ENCODE peak calls at places on chromosome 15, in five cellular contexts. One of them, this sample, is unnamed.

GRCh38 chr15:87609474-87609873 is 647.1 kb downstream of the NTRK3 start:
- DNase-seq in ascending aorta: no peak
- DNase-seq in gastrocnemius medialis: no peak
- DNase-seq in CD4-positive, alpha-beta memory T cell: no peak
- DNase-seq in psoas muscle: no peak
- DNase-seq in this sample: no peak

GRCh38 chr15:66842710-66843441 is 140.8 kb downstream of the SMAD6 start:
- DNase-seq in ascending aorta: no peak
- DNase-seq in gastrocnemius medialis: peak; percentile 42
- DNase-seq in CD4-positive, alpha-beta memory T cell: peak; percentile 6
- DNase-seq in psoas muscle: peak; percentile 83
- DNase-seq in this sample: peak; percentile 46

GRCh38 chr15:96225642-96226259 is 104.7 kb upstream of the NR2F2 start:
- DNase-seq in ascending aorta: no peak
- DNase-seq in gastrocnemius medialis: no peak
- DNase-seq in CD4-positive, alpha-beta memory T cell: no peak
- DNase-seq in psoas muscle: no peak
- DNase-seq in this sample: no peak

GRCh38 chr15:70416851-70417250 is 319.1 kb upstream of the TLE3 start:
- DNase-seq in ascending aorta: no peak
- DNase-seq in gastrocnemius medialis: no peak
- DNase-seq in CD4-positive, alpha-beta memory T cell: no peak
- DNase-seq in psoas muscle: no peak
- DNase-seq in this sample: no peak

GRCh38 chr15:69474846-69475455 is 22.3 kb downstream of the RPLP1 start:
- DNase-seq in ascending aorta: no peak
- DNase-seq in gastrocnemius medialis: no peak
- DNase-seq in CD4-positive, alpha-beta memory T cell: no peak
- DNase-seq in psoas muscle: no peak
- DNase-seq in this sample: no peak

GRCh38 chr15:70348581-70349344 is 251.0 kb upstream of the TLE3 start:
- DNase-seq in ascending aorta: peak; percentile 29
- DNase-seq in gastrocnemius medialis: no peak
- DNase-seq in CD4-positive, alpha-beta memory T cell: no peak
- DNase-seq in psoas muscle: peak; percentile 44
- DNase-seq in this sample: no peak

GRCh38 chr15:48582472-48583235 is 62.9 kb downstream of the FBN1 start:
- DNase-seq in ascending aorta: no peak
- DNase-seq in gastrocnemius medialis: no peak
- DNase-seq in CD4-positive, alpha-beta memory T cell: no peak
- DNase-seq in psoas muscle: no peak
- DNase-seq in this sample: no peak

GRCh38 chr15:26128611-26129140 is 265.5 kb upstream of the ATP10A start:
- DNase-seq in ascending aorta: no peak
- DNase-seq in gastrocnemius medialis: no peak
- DNase-seq in CD4-positive, alpha-beta memory T cell: no peak
- DNase-seq in psoas muscle: no peak
- DNase-seq in this sample: no peak

GRCh38 chr15:88656760-88657221 is 18.0 kb downstream of the ISG20 start:
- DNase-seq in ascending aorta: no peak
- DNase-seq in gastrocnemius medialis: no peak
- DNase-seq in CD4-positive, alpha-beta memory T cell: no peak
- DNase-seq in psoas muscle: no peak
- DNase-seq in this sample: no peak

DNA sequence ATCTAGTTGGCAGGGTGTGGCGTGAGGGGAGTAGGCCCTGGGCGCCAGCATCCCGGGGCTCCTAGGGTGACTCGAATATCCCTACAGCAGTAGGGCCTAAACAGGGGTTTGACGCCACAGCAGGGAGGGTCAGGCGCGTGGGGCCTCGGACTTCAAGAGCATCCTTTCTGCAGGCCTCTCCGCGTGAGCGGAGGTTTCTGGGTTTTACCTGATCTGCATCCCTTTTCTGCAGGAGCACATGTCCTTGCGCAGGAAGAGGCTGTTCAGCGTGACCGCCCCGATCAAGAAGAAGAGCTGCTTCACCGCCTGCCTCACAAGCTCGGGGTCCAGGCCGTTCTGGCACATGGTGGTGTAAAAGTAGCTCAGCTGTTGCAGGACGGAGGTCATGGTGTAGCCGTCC is 13.5 kb upstream of the GNB5 start:
- DNase-seq in ascending aorta: no peak
- DNase-seq in gastrocnemius medialis: no peak
- DNase-seq in CD4-positive, alpha-beta memory T cell: no peak
- DNase-seq in psoas muscle: no peak
- DNase-seq in this sample: no peak
- H3K4me1 ChIP-seq in ascending aorta: no peaks in the 10 kb centered on the region
- H3K4me1 ChIP-seq in gastrocnemius medialis: no peaks in the 10 kb centered on the region
- H3K4me1 ChIP-seq in CD4-positive, alpha-beta memory T cell: no peaks in the 10 kb centered on the region
- H3K4me1 ChIP-seq in psoas muscle: no peaks in the 10 kb centered on the region
- H3K4me1 ChIP-seq in this sample: no peaks in the 10 kb centered on the region

GRCh38 chr15:100716456-100717085 is 114.2 kb downstream of the ASB7 start:
- DNase-seq in ascending aorta: no peak
- DNase-seq in gastrocnemius medialis: no peak
- DNase-seq in CD4-positive, alpha-beta memory T cell: no peak
- DNase-seq in psoas muscle: no peak
- DNase-seq in this sample: no peak
- H3K4me1 ChIP-seq in ascending aorta: peaks cover 3% of the 10 kb centered on the region
- H3K4me1 ChIP-seq in gastrocnemius medialis: no peaks in the 10 kb centered on the region
- H3K4me1 ChIP-seq in CD4-positive, alpha-beta memory T cell: no peaks in the 10 kb centered on the region
- H3K4me1 ChIP-seq in psoas muscle: peaks cover 2% of the 10 kb centered on the region
- H3K4me1 ChIP-seq in this sample: peaks cover 18% of the 10 kb centered on the region

GRCh38 chr15:101189708-101190107 is 62.1 kb downstream of the CHSY1 start:
- DNase-seq in ascending aorta: no peak
- DNase-seq in gastrocnemius medialis: no peak
- DNase-seq in CD4-positive, alpha-beta memory T cell: no peak
- DNase-seq in psoas muscle: no peak
- DNase-seq in this sample: no peak
- H3K4me1 ChIP-seq in ascending aorta: no peaks in the 10 kb centered on the region
- H3K4me1 ChIP-seq in gastrocnemius medialis: peaks cover 57% of the 10 kb centered on the region
- H3K4me1 ChIP-seq in CD4-positive, alpha-beta memory T cell: peaks cover 42% of the 10 kb centered on the region
- H3K4me1 ChIP-seq in psoas muscle: peaks cover 50% of the 10 kb centered on the region
- H3K4me1 ChIP-seq in this sample: peaks cover 43% of the 10 kb centered on the region

GRCh38 chr15:74994685-74995084 is 678 bp upstream of the SCAMP5 start:
- DNase-seq in ascending aorta: no peak
- DNase-seq in gastrocnemius medialis: no peak
- DNase-seq in CD4-positive, alpha-beta memory T cell: no peak
- DNase-seq in psoas muscle: no peak
- DNase-seq in this sample: no peak

GRCh38 chr15:74995779-74996765 is 709 bp downstream of the SCAMP5 start:
- DNase-seq in ascending aorta: no peak
- DNase-seq in gastrocnemius medialis: no peak
- DNase-seq in CD4-positive, alpha-beta memory T cell: no peak
- DNase-seq in psoas muscle: peak; percentile 26
- DNase-seq in this sample: no peak

GRCh38 chr15:74995182-74995778 is at the start of gene SCAMP5:
- DNase-seq in ascending aorta: peak; percentile 68
- DNase-seq in gastrocnemius medialis: peak; percentile 68
- DNase-seq in CD4-positive, alpha-beta memory T cell: peak; percentile 90
- DNase-seq in psoas muscle: peak; percentile 87
- DNase-seq in this sample: peak; percentile 74

GRCh38 chr15:74994236-74994635 is 1.1 kb upstream of the SCAMP5 start:
- DNase-seq in ascending aorta: no peak
- DNase-seq in gastrocnemius medialis: no peak
- DNase-seq in CD4-positive, alpha-beta memory T cell: no peak
- DNase-seq in psoas muscle: no peak
- DNase-seq in this sample: no peak

DNA sequence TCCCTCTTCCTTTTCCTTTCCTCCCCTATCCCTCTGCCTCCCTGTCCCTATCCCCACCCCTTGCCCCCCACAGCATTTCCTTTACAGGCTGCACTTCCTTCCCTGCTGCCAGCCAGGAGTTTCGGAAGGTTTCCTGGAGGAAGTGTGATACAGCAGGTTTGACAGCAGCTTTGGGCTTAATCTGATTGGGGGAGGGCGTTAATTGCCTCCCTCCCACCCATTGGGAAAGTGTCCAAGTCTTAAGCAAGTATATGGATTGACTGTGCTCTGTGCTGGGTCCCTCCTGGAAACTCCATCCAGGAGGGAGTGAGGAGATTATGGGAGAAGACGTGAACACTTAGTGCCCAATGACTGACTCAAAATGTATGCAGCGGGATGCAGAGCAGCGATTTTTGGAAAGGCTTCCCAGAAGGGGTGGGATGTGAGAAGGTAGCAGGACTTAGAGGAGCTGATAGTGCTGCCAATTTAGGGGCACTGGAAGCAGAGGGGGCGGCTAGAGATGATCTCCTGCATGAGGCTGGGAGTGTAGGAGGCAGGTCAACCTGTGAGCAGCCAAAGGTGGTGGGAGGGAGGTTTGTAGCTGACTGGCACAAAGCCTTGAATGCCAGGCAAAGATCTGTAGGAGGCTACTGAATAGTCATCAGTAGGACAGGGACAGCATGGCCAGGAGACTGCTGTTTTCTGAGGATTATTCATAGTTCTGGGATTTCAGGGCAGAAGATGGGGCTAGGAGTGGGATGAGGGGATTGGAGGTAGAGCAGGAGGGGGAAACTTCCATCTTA is 2.0 kb downstream of the SCAMP5 start:
- DNase-seq in ascending aorta: no peak
- DNase-seq in gastrocnemius medialis: no peak
- DNase-seq in CD4-positive, alpha-beta memory T cell: no peak
- DNase-seq in psoas muscle: no peak
- DNase-seq in this sample: no peak
- H3K4me1 ChIP-seq in ascending aorta: peaks cover 5% of the 10 kb centered on the region
- H3K4me1 ChIP-seq in gastrocnemius medialis: peaks cover 10% of the 10 kb centered on the region
- H3K4me1 ChIP-seq in CD4-positive, alpha-beta memory T cell: peaks cover 17% of the 10 kb centered on the region
- H3K4me1 ChIP-seq in psoas muscle: peaks cover 5% of the 10 kb centered on the region
- H3K4me1 ChIP-seq in this sample: peaks cover 5% of the 10 kb centered on the region

GRCh38 chr15:39430389-39430788 is 150.5 kb upstream of the THBS1 start:
- DNase-seq in ascending aorta: no peak
- DNase-seq in gastrocnemius medialis: no peak
- DNase-seq in CD4-positive, alpha-beta memory T cell: no peak
- DNase-seq in psoas muscle: no peak
- DNase-seq in this sample: no peak
- H3K4me1 ChIP-seq in ascending aorta: no peaks in the 10 kb centered on the region
- H3K4me1 ChIP-seq in gastrocnemius medialis: no peaks in the 10 kb centered on the region
- H3K4me1 ChIP-seq in CD4-positive, alpha-beta memory T cell: peaks cover 18% of the 10 kb centered on the region
- H3K4me1 ChIP-seq in psoas muscle: peaks cover 3% of the 10 kb centered on the region
- H3K4me1 ChIP-seq in this sample: peaks cover 18% of the 10 kb centered on the region

GRCh38 chr15:74830868-74831267 is 4.4 kb downstream of the CPLX3 start:
- DNase-seq in ascending aorta: no peak
- DNase-seq in gastrocnemius medialis: no peak
- DNase-seq in CD4-positive, alpha-beta memory T cell: no peak
- DNase-seq in psoas muscle: no peak
- DNase-seq in this sample: no peak

GRCh38 chr15:74833376-74834107 is 7.1 kb downstream of the CPLX3 start:
- DNase-seq in ascending aorta: no peak
- DNase-seq in gastrocnemius medialis: no peak
- DNase-seq in CD4-positive, alpha-beta memory T cell: no peak
- DNase-seq in psoas muscle: no peak
- DNase-seq in this sample: no peak

GRCh38 chr15:74831813-74832495 is 5.5 kb downstream of the CPLX3 start:
- DNase-seq in ascending aorta: no peak
- DNase-seq in gastrocnemius medialis: peak; percentile 11
- DNase-seq in CD4-positive, alpha-beta memory T cell: no peak
- DNase-seq in psoas muscle: no peak
- DNase-seq in this sample: no peak

GRCh38 chr15:74835312-74835823 is 7.6 kb downstream of the ULK3 start:
- DNase-seq in ascending aorta: no peak
- DNase-seq in gastrocnemius medialis: no peak
- DNase-seq in CD4-positive, alpha-beta memory T cell: peak; percentile 38
- DNase-seq in psoas muscle: peak; percentile 59
- DNase-seq in this sample: no peak

GRCh38 chr15:74832826-74833225 is 6.4 kb downstream of the CPLX3 start:
- DNase-seq in ascending aorta: no peak
- DNase-seq in gastrocnemius medialis: no peak
- DNase-seq in CD4-positive, alpha-beta memory T cell: no peak
- DNase-seq in psoas muscle: no peak
- DNase-seq in this sample: no peak
- H3K4me1 ChIP-seq in ascending aorta: no peaks in the 10 kb centered on the region
- H3K4me1 ChIP-seq in gastrocnemius medialis: peaks cover 19% of the 10 kb centered on the region
- H3K4me1 ChIP-seq in CD4-positive, alpha-beta memory T cell: no peaks in the 10 kb centered on the region
- H3K4me1 ChIP-seq in psoas muscle: peaks cover 17% of the 10 kb centered on the region
- H3K4me1 ChIP-seq in this sample: no peaks in the 10 kb centered on the region

DNA sequence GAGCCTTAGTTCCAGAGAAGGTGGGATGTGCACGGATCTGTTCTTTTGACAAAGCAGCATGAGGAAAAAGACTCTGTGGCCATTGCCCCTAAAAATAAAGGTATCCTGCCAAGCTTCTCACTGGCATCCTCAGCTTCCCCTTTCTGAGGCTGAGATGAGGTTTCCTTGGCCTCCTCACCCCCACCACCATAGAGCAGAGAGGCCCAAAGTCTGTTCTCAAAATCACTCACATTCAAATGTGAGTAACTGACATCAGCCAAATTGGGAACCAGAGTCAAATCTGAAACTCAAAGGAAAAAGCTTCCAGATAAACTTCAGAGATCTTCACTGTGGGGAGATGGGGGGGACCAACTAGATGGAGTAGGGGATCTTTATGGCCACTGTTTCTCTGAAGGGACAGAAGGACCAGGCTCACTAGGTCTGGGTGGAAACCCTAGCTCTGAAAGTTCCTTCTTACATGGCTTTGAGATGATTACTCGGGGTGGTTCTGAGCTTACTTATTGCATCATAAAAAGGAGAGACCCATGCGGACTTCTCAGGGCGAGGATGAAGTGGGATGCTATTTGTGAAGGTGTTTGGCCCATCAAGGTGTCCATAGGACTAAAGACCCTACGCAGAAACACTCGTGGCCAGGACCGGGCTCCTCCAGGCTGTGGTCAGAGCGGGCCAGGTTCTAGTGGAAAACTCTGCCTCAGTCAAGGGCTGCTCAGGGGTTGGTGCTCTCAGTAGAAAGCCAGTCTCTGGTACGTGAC is 61.5 kb upstream of the MEF2A start:
- DNase-seq in ascending aorta: no peak
- DNase-seq in gastrocnemius medialis: no peak
- DNase-seq in CD4-positive, alpha-beta memory T cell: no peak
- DNase-seq in psoas muscle: no peak
- DNase-seq in this sample: no peak
- H3K4me1 ChIP-seq in ascending aorta: no peaks in the 10 kb centered on the region
- H3K4me1 ChIP-seq in gastrocnemius medialis: peaks cover 32% of the 10 kb centered on the region
- H3K4me1 ChIP-seq in CD4-positive, alpha-beta memory T cell: no peaks in the 10 kb centered on the region
- H3K4me1 ChIP-seq in psoas muscle: peaks cover 40% of the 10 kb centered on the region
- H3K4me1 ChIP-seq in this sample: peaks cover 18% of the 10 kb centered on the region

DNA sequence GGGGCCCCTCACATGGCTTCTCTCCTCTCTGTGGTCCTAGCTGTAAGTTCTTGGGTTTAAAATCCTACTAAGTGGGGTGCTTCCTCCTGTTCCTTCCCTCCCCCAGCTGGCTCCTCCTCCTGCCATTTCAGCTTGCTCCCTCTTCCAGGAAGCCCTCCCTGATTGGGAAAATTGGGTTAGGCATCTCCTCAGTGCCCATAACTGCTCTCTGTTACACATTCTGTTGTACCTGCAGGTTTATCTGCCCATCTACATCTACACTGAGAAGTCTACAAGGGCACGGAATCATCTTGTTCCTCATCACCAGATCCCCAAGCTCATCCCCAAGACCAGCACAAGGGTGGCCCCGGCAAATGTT is 4.0 kb downstream of the SEMA7A start:
- DNase-seq in ascending aorta: no peak
- DNase-seq in gastrocnemius medialis: no peak
- DNase-seq in CD4-positive, alpha-beta memory T cell: no peak
- DNase-seq in psoas muscle: no peak
- DNase-seq in this sample: no peak
- H3K4me1 ChIP-seq in ascending aorta: peaks cover 6% of the 10 kb centered on the region
- H3K4me1 ChIP-seq in gastrocnemius medialis: peaks cover 9% of the 10 kb centered on the region
- H3K4me1 ChIP-seq in CD4-positive, alpha-beta memory T cell: peaks cover 15% of the 10 kb centered on the region
- H3K4me1 ChIP-seq in psoas muscle: peaks cover 4% of the 10 kb centered on the region
- H3K4me1 ChIP-seq in this sample: peaks cover 4% of the 10 kb centered on the region

GRCh38 chr15:74242296-74242929 is 6.3 kb downstream of the CCDC33 start:
- DNase-seq in ascending aorta: no peak
- DNase-seq in gastrocnemius medialis: no peak
- DNase-seq in CD4-positive, alpha-beta memory T cell: no peak
- DNase-seq in psoas muscle: peak; percentile 56
- DNase-seq in this sample: peak; percentile 30
- H3K4me1 ChIP-seq in ascending aorta: peaks cover 20% of the 10 kb centered on the region
- H3K4me1 ChIP-seq in gastrocnemius medialis: peaks cover 15% of the 10 kb centered on the region
- H3K4me1 ChIP-seq in CD4-positive, alpha-beta memory T cell: no peaks in the 10 kb centered on the region
- H3K4me1 ChIP-seq in psoas muscle: peaks cover 16% of the 10 kb centered on the region
- H3K4me1 ChIP-seq in this sample: peaks cover 48% of the 10 kb centered on the region

This sample was measured in thoracic aorta.